ENCODE peak calls at places on chromosome X, in seven cellular contexts. A, T, H, E, X, Q and P are unnamed samples.

GRCh38 chrX:48966796-48967579 is 4.7 kb downstream of the KCND1 start:
- DNase-seq in A (no peak), T (no peak), H (no peak), E (no peak), X (no peak), Q (no peak), P (no peak)

GRCh38 chrX:134711135-134711941 is 53.1 kb upstream of the PLAC1 start:
- DNase-seq in A (no peak), T (no peak), H (no peak), E (no peak), X (no peak), Q (no peak), P (no peak)

GRCh38 chrX:69323786-69324720 is 158.8 kb upstream of the PJA1 start:
- DNase-seq in A (no peak), T (no peak), H (no peak), E (no peak), X (peak; percentile 45), Q (peak; percentile 19), P (peak; percentile 10)

GRCh38 chrX:7603387-7603786 is 239.6 kb upstream of the VCX start:
- DNase-seq in A (no peak), T (no peak), H (no peak), E (no peak), X (no peak), Q (no peak), P (no peak)

GRCh38 chrX:30910124-30910860 is 21.2 kb upstream of the TAB3 start:
- DNase-seq in A (no peak), T (no peak), H (no peak), E (no peak), X (no peak), Q (no peak), P (no peak)

GRCh38 chrX:49291615-49292337 is 11.7 kb upstream of the GAGE10 start:
- DNase-seq in A (peak; percentile 19), T (peak; percentile 65), H (peak; percentile 52), E (peak; percentile 42), X (peak; percentile 70), Q (peak; percentile 68), P (peak; percentile 64)

GRCh38 chrX:118974908-118975671 is 672 bp downstream of the LONRF3 start:
- DNase-seq in A (peak; percentile 6), T (peak; percentile 58), H (peak; percentile 30), E (peak; percentile 50), X (peak; percentile 54), Q (peak; percentile 59), P (peak; percentile 73)

GRCh38 chrX:39818071-39818470 is 279.7 kb downstream of the BCOR start:
- DNase-seq in A (no peak), T (peak; percentile 45), H (no peak), E (no peak), X (no peak), Q (no peak), P (no peak)

GRCh38 chrX:21487832-21488231 is 113.6 kb downstream of the CNKSR2 start:
- DNase-seq in A (peak; percentile 34), T (peak; percentile 24), H (no peak), E (no peak), X (no peak), Q (no peak), P (no peak)

GRCh38 chrX:10072786-10073568 is 83.8 kb upstream of the CLCN4 start:
- DNase-seq in A (no peak), T (no peak), H (no peak), E (no peak), X (no peak), Q (no peak), P (no peak)

GRCh38 chrX:139086243-139086642 is 374.7 kb upstream of the FGF13 start:
- DNase-seq in A (no peak), T (no peak), H (no peak), E (no peak), X (no peak), Q (no peak), P (no peak)

GRCh38 chrX:96407501-96407900 is 277.1 kb upstream of the DIAPH2 start:
- DNase-seq in A (peak; percentile 40), T (peak; percentile 55), H (no peak), E (peak; percentile 11), X (no peak), Q (no peak), P (no peak)

GRCh38 chrX:35098419-35098818 is 155.8 kb downstream of the FAM47B start:
- DNase-seq in A (no peak), T (no peak), H (no peak), E (no peak), X (no peak), Q (no peak), P (no peak)